ENCODE peak calls at places on chromosomes 11 and 22, in seven cellular contexts. H is H1, M is T-helper 1 cell, J is heart left ventricle, Q is HFF-Myc, N is T follicular helper cell, C is transverse colon. F is an unnamed sample.

GRCh38 chr11:75245356-75246005 is 4.9 kb downstream of the TPBGL start:
- DNase-seq in H (no peak), M (no peak), J (no peak), Q (no peak), N (no peak), C (no peak), F (no peak)

GRCh38 chr11:73344191-73344607 is 32.0 kb upstream of the RELT start:
- DNase-seq in H (no peak), M (no peak), J (peak; percentile 61), Q (no peak), N (no peak), C (no peak), F (no peak)

GRCh38 chr11:6629892-6630631 is 10.8 kb upstream of the TPP1 start:
- DNase-seq in H (no peak), M (no peak), J (no peak), Q (no peak), N (no peak), C (peak; percentile 26), F (no peak)

GRCh38 chr11:78420255-78420764 is 2.7 kb upstream of the GAB2 start:
- DNase-seq in H (no peak), M (peak; percentile 45), J (peak; percentile 72), Q (no peak), N (peak; percentile 29), C (peak; percentile 72), F (peak; percentile 69)

GRCh38 chr11:76655466-76656086 is 15.0 kb downstream of the LRRC32 start:
- DNase-seq in H (no peak), M (no peak), J (no peak), Q (no peak), N (no peak), C (no peak), F (no peak)

GRCh38 chr22:20561882-20562281 is 54.5 kb downstream of the MED15 start:
- DNase-seq in H (no peak), M (no peak), J (no peak), Q (no peak), N (no peak), C (no peak), F (no peak)

GRCh38 chr11:118917488-118918127 is 8.1 kb downstream of the BCL9L start:
- DNase-seq in H (no peak), M (peak; percentile 53), J (no peak), Q (no peak), N (no peak), C (peak; percentile 77), F (peak; percentile 65)

GRCh38 chr11:22666700-22667439 is 459 bp downstream of the GAS2 start:
- DNase-seq in H (peak; percentile 19), M (no peak), J (peak; percentile 58), Q (no peak), N (no peak), C (peak; percentile 20), F (peak; percentile 69)

GRCh38 chr11:9775393-9775780 is 111.5 kb downstream of the SWAP70 start:
- DNase-seq in H (no peak), M (no peak), J (no peak), Q (no peak), N (no peak), C (no peak), F (no peak)

GRCh38 chr11:47152953-47153950 is 23.4 kb downstream of the ARFGAP2 start:
- DNase-seq in H (no peak), M (peak; percentile 41), J (peak; percentile 77), Q (peak; percentile 81), N (peak; percentile 30), C (peak; percentile 87), F (peak; percentile 86)

GRCh38 chr11:130146797-130147196 is 12.8 kb upstream of the ST14 start:
- DNase-seq in H (no peak), M (no peak), J (no peak), Q (no peak), N (no peak), C (peak; percentile 43), F (no peak)

GRCh38 chr22:22692707-22693530 is 48.5 kb downstream of the GGTLC2 start:
- DNase-seq in H (no peak), M (peak; percentile 69), J (no peak), Q (no peak), N (peak; percentile 62), C (peak; percentile 84), F (peak; percentile 97)

GRCh38 chr22:49575703-49576081 is 252.0 kb downstream of the BRD1 start:
- DNase-seq in H (no peak), M (no peak), J (no peak), Q (no peak), N (no peak), C (no peak), F (no peak)

GRCh38 chr11:74849525-74850391 is 99.1 kb downstream of the XRRA1 start:
- DNase-seq in H (peak; percentile 65), M (no peak), J (no peak), Q (peak; percentile 11), N (no peak), C (no peak), F (no peak)

GRCh38 chr11:117600976-117601708 is 195.9 kb downstream of the DSCAML1 start:
- DNase-seq in H (no peak), M (no peak), J (no peak), Q (no peak), N (no peak), C (no peak), F (no peak)

GRCh38 chr22:47307812-47308211 is 545.4 kb downstream of the TBC1D22A start:
- DNase-seq in H (no peak), M (no peak), J (no peak), Q (no peak), N (no peak), C (no peak), F (no peak)

GRCh38 chr22:28894320-28894719 is 10.9 kb downstream of the ZNRF3 start:
- DNase-seq in H (no peak), M (no peak), J (peak; percentile 33), Q (no peak), N (no peak), C (peak; percentile 64), F (no peak)

GRCh38 chr22:41603873-41604332 is 14.3 kb upstream of the PMM1 start:
- DNase-seq in H (no peak), M (peak; percentile 43), J (no peak), Q (no peak), N (peak; percentile 11), C (no peak), F (no peak)

GRCh38 chr11:67269401-67270255 is 3.4 kb downstream of the GRK2 start:
- DNase-seq in H (no peak), M (no peak), J (peak; percentile 43), Q (no peak), N (no peak), C (peak; percentile 73), F (no peak)

GRCh38 chr11:130037058-130037457 is 32.6 kb upstream of the APLP2 start:
- DNase-seq in H (no peak), M (no peak), J (no peak), Q (peak; percentile 38), N (no peak), C (peak; percentile 52), F (peak; percentile 8)

GRCh38 chr11:13965337-13965736 is 2.8 kb downstream of the SPON1 start:
- DNase-seq in H (no peak), M (no peak), J (no peak), Q (no peak), N (no peak), C (peak; percentile 80), F (peak; percentile 24)

GRCh38 chr22:35638408-35638807 is 9.8 kb upstream of the APOL6 start:
- DNase-seq in H (no peak), M (no peak), J (peak; percentile 89), Q (peak; percentile 84), N (no peak), C (peak; percentile 71), F (no peak)

GRCh38 chr11:14607713-14608112 is 35.9 kb upstream of the PDE3B start:
- DNase-seq in H (no peak), M (no peak), J (no peak), Q (no peak), N (no peak), C (no peak), F (no peak)

GRCh38 chr11:126102436-126102894 is 39.8 kb upstream of the CDON start:
- DNase-seq in H (no peak), M (no peak), J (peak; percentile 41), Q (no peak), N (no peak), C (peak; percentile 49), F (no peak)

GRCh38 chr11:32312865-32313403 is 122.4 kb downstream of the WT1 start:
- DNase-seq in H (no peak), M (no peak), J (no peak), Q (no peak), N (no peak), C (peak; percentile 7), F (peak; percentile 60)

GRCh38 chr22:50419116-50419515 is 55.7 kb downstream of the SBF1 start:
- DNase-seq in H (no peak), M (no peak), J (no peak), Q (no peak), N (no peak), C (no peak), F (no peak)

GRCh38 chr11:113677648-113678047 is 28.5 kb downstream of the TMPRSS5 start:
- DNase-seq in H (no peak), M (no peak), J (no peak), Q (no peak), N (no peak), C (no peak), F (no peak)

F was measured in Calu3.